ENCODE peak calls at places on chromosomes 11 and 22, in ten cellular contexts. One of them, this sample, is unnamed.

GRCh38 chr11:69311767-69312385 is 17.9 kb downstream of the MYEOV start:
- DNase-seq in pulmonary artery endothelial cell: no peak
- DNase-seq in LoVo: no peak
- DNase-seq in BJ: no peak
- DNase-seq in ecto neural progenitor cell: no peak
- DNase-seq in H1: no peak
- DNase-seq in retina: no peak
- DNase-seq in germinal center: no peak
- DNase-seq in H54: no peak
- DNase-seq in aorta: no peak
- DNase-seq in this sample: no peak

GRCh38 chr11:8336356-8337114 is 72.9 kb upstream of the LMO1 start:
- DNase-seq in H54: no peak
- DNase-seq in ecto neural progenitor cell: no peak
- DNase-seq in retina: no peak
- DNase-seq in germinal center: no peak
- DNase-seq in aorta: no peak
- DNase-seq in LoVo: no peak
- DNase-seq in pulmonary artery endothelial cell: no peak
- DNase-seq in BJ: no peak
- DNase-seq in H1: no peak
- DNase-seq in this sample: no peak

GRCh38 chr11:36229091-36229490 is 60.1 kb downstream of the COMMD9 start:
- DNase-seq in aorta: no peak
- DNase-seq in retina: no peak
- DNase-seq in LoVo: no peak
- DNase-seq in ecto neural progenitor cell: no peak
- DNase-seq in pulmonary artery endothelial cell: no peak
- DNase-seq in BJ: no peak
- DNase-seq in H54: no peak
- DNase-seq in H1: no peak
- DNase-seq in germinal center: no peak
- DNase-seq in this sample: no peak

GRCh38 chr11:20474176-20474950 is 86.8 kb downstream of the PRMT3 start:
- DNase-seq in ecto neural progenitor cell: peak
- DNase-seq in pulmonary artery endothelial cell: no peak
- DNase-seq in retina: no peak
- DNase-seq in LoVo: no peak
- DNase-seq in BJ: no peak
- DNase-seq in H1: no peak
- DNase-seq in aorta: no peak
- DNase-seq in H54: no peak
- DNase-seq in germinal center: no peak
- DNase-seq in this sample: no peak

GRCh38 chr11:124339671-124340447 is 19.9 kb upstream of the OR8D2 start:
- DNase-seq in pulmonary artery endothelial cell: no peak
- DNase-seq in germinal center: no peak
- DNase-seq in BJ: no peak
- DNase-seq in LoVo: no peak
- DNase-seq in retina: no peak
- DNase-seq in H1: no peak
- DNase-seq in aorta: no peak
- DNase-seq in H54: no peak
- DNase-seq in ecto neural progenitor cell: no peak
- DNase-seq in this sample: no peak

GRCh38 chr11:76666408-76666807 is 4.1 kb downstream of the LRRC32 start:
- DNase-seq in retina: no peak
- DNase-seq in H1: no peak
- DNase-seq in aorta: peak
- DNase-seq in germinal center: no peak
- DNase-seq in LoVo: no peak
- DNase-seq in BJ: no peak
- DNase-seq in pulmonary artery endothelial cell: peak
- DNase-seq in ecto neural progenitor cell: peak
- DNase-seq in H54: no peak
- DNase-seq in this sample: no peak

GRCh38 chr11:34633990-34634725 is 13.3 kb downstream of the EHF start:
- DNase-seq in LoVo: no peak
- DNase-seq in retina: no peak
- DNase-seq in pulmonary artery endothelial cell: no peak
- DNase-seq in germinal center: peak
- DNase-seq in aorta: no peak
- DNase-seq in BJ: no peak
- DNase-seq in ecto neural progenitor cell: no peak
- DNase-seq in H54: no peak
- DNase-seq in H1: no peak
- DNase-seq in this sample: no peak

GRCh38 chr11:129061466-129062194 is 119.0 kb upstream of the TP53AIP1 start:
- DNase-seq in germinal center: no peak
- DNase-seq in aorta: no peak
- DNase-seq in H1: no peak
- DNase-seq in retina: no peak
- DNase-seq in BJ: peak
- DNase-seq in pulmonary artery endothelial cell: no peak
- DNase-seq in H54: peak
- DNase-seq in ecto neural progenitor cell: no peak
- DNase-seq in LoVo: peak
- DNase-seq in this sample: no peak

GRCh38 chr11:107908211-107908610 is 20.0 kb upstream of the RAB39A start:
- DNase-seq in aorta: no peak
- DNase-seq in LoVo: no peak
- DNase-seq in pulmonary artery endothelial cell: no peak
- DNase-seq in BJ: no peak
- DNase-seq in retina: no peak
- DNase-seq in H54: no peak
- DNase-seq in ecto neural progenitor cell: no peak
- DNase-seq in germinal center: no peak
- DNase-seq in H1: no peak
- DNase-seq in this sample: no peak

GRCh38 chr22:37525073-37525745 is 6.0 kb upstream of the CARD10 start:
- DNase-seq in LoVo: peak
- DNase-seq in aorta: peak
- DNase-seq in retina: no peak
- DNase-seq in H1: no peak
- DNase-seq in pulmonary artery endothelial cell: no peak
- DNase-seq in H54: peak
- DNase-seq in ecto neural progenitor cell: no peak
- DNase-seq in BJ: peak
- DNase-seq in germinal center: no peak
- DNase-seq in this sample: no peak

GRCh38 chr11:133123371-133123770 is 408.9 kb downstream of the OPCML start:
- DNase-seq in H1: no peak
- DNase-seq in BJ: no peak
- DNase-seq in H54: no peak
- DNase-seq in ecto neural progenitor cell: no peak
- DNase-seq in LoVo: no peak
- DNase-seq in retina: no peak
- DNase-seq in germinal center: no peak
- DNase-seq in pulmonary artery endothelial cell: no peak
- DNase-seq in aorta: no peak
- DNase-seq in this sample: no peak

GRCh38 chr11:66183581-66184048 is 84.8 kb upstream of the RAB1B start:
- DNase-seq in germinal center: no peak
- DNase-seq in LoVo: no peak
- DNase-seq in H54: no peak
- DNase-seq in BJ: no peak
- DNase-seq in ecto neural progenitor cell: no peak
- DNase-seq in H1: no peak
- DNase-seq in retina: peak
- DNase-seq in pulmonary artery endothelial cell: no peak
- DNase-seq in aorta: no peak
- DNase-seq in this sample: no peak